ENCODE peak calls at places on chromosomes 2 and 18, in four cellular contexts. L, Z, H and G are unnamed samples.

GRCh38 chr2:86139981-86140380 is 33.9 kb downstream of the PTCD3 start:
- DNase-seq in L (no peak), Z (no peak), H (no peak), G (no peak)

GRCh38 chr2:7037340-7038333 is 120.4 kb downstream of the RNF144A start:
- DNase-seq in L (peak; percentile 69), Z (no peak), H (peak; percentile 49), G (peak; percentile 82)

GRCh38 chr2:160465406-160465805 is 28.2 kb downstream of the RBMS1 start:
- DNase-seq in L (no peak), Z (no peak), H (no peak), G (no peak)

GRCh38 chr2:172972005-172972619 is 103.5 kb upstream of the MAP3K20 start:
- DNase-seq in L (peak; percentile 53), Z (no peak), H (no peak), G (no peak)

GRCh38 chr2:86038291-86039081 is 67.2 kb downstream of the POLR1A start:
- DNase-seq in L (no peak), Z (peak; percentile 45), H (peak; percentile 61), G (no peak)

GRCh38 chr2:171747371-171747770 is 60.1 kb downstream of the DYNC1I2 start:
- DNase-seq in L (no peak), Z (no peak), H (no peak), G (no peak)

GRCh38 chr18:13221821-13222220 is 3.3 kb downstream of the LDLRAD4 start:
- DNase-seq in L (no peak), Z (no peak), H (no peak), G (peak; percentile 85)

GRCh38 chr2:85221291-85221690 is 88.1 kb downstream of the TCF7L1 start:
- DNase-seq in L (no peak), Z (no peak), H (no peak), G (no peak)

GRCh38 chr2:113124181-113124961 is 3.0 kb upstream of the IL1RN start:
- DNase-seq in L (no peak), Z (no peak), H (no peak), G (no peak)

GRCh38 chr2:46072146-46072820 is 224.9 kb upstream of the EPAS1 start:
- DNase-seq in L (no peak), Z (no peak), H (no peak), G (no peak)

GRCh38 chr2:10028988-10029874 is 14.1 kb upstream of the KLF11 start:
- DNase-seq in L (no peak), Z (peak; percentile 27), H (peak; percentile 18), G (peak; percentile 88)

GRCh38 chr2:138403431-138403927 is 98.1 kb upstream of the SPOPL start:
- DNase-seq in L (no peak), Z (no peak), H (no peak), G (no peak)